ENCODE peak calls at places on chromosomes 5 and 9, in nine cellular contexts. I is activated CD4-positive, alpha-beta T cell treated with anti-CD3 and anti-CD28 coated beads for 48 hours; S is frontal cortex; O is fibroblast of pulmonary artery; J is IMR-90; K is activated gamma-delta T cell treated with Interleukin-2 at 50 U/mL for 16 hours; G is amniotic epithelial cell; Z is prostate gland; Y is HuH-7.5. R is an unnamed sample.

GRCh38 chr5:96348536-96348935 is 84.5 kb downstream of the PCSK1 start:
- DNase-seq in Y (no peak), I (no peak), O (no peak), G (no peak), K (no peak), S (no peak), Z (no peak), J (no peak), R (no peak)

GRCh38 chr5:78984611-78985406 is at the start of gene ARSB:
- DNase-seq in Y (peak; percentile 74), I (peak; percentile 83), S (peak; percentile 90), K (peak; percentile 69), J (peak; percentile 77), Z (peak; percentile 83), O (peak; percentile 81), G (peak; percentile 73), R (peak; percentile 87)

GRCh38 chr5:132764671-132765070 is 12.4 kb downstream of the SEPTIN8 start:
- DNase-seq in J (no peak), I (no peak), Z (no peak), O (no peak), G (no peak), S (no peak), Y (no peak), K (no peak), R (no peak)

GRCh38 chr9:76615149-76615548 is 149.1 kb upstream of the PCA3 start:
- DNase-seq in I (no peak), K (no peak), O (peak; percentile 36), G (peak; percentile 87), S (no peak), Y (no peak), J (peak; percentile 21), Z (peak; percentile 9), R (no peak)

GRCh38 chr5:150574818-150575537 is 65.5 kb upstream of the SYNPO start:
- DNase-seq in Z (no peak), J (no peak), Y (no peak), G (no peak), I (no peak), K (no peak), S (no peak), O (no peak), R (no peak)

GRCh38 chr5:892390-893136 is at the start of the genes BRD9 and TRIP13:
- DNase-seq in O (peak; percentile 69), Y (peak; percentile 94), G (peak; percentile 54), I (peak; percentile 90), Z (peak; percentile 74), J (peak; percentile 64), K (peak; percentile 77), S (peak; percentile 100), R (peak; percentile 86)

GRCh38 chr5:3787604-3788003 is 192.0 kb downstream of the IRX1 start:
- DNase-seq in K (no peak), I (no peak), Y (no peak), S (no peak), J (no peak), Z (no peak), O (no peak), G (no peak), R (no peak)

GRCh38 chr9:89246840-89247239 is 64.2 kb upstream of the CKS2 start:
- DNase-seq in I (no peak), G (no peak), S (no peak), O (no peak), J (no peak), Z (no peak), K (no peak), Y (no peak), R (no peak)

GRCh38 chr5:66720776-66721175 is 124.6 kb downstream of the MAST4 start:
- DNase-seq in O (no peak), Z (no peak), J (no peak), K (no peak), Y (no peak), G (no peak), I (no peak), S (no peak), R (no peak)

GRCh38 chr5:14488697-14489096 is 92.9 kb upstream of the OTULINL start:
- DNase-seq in Z (no peak), Y (no peak), S (no peak), O (no peak), J (no peak), I (no peak), G (no peak), K (no peak), R (no peak)

GRCh38 chr9:22257026-22257425 is 189.6 kb upstream of the DMRTA1 start:
- DNase-seq in Y (no peak), J (no peak), G (no peak), I (no peak), K (no peak), Z (no peak), O (no peak), S (no peak), R (no peak)

GRCh38 chr9:113350338-113350672 is 964 bp downstream of the BSPRY start:
- DNase-seq in S (no peak), K (no peak), J (no peak), O (no peak), Z (no peak), I (peak; percentile 32), G (no peak), Y (no peak), R (no peak)

GRCh38 chr5:33277061-33277460 is 163.7 kb upstream of the TARS1 start:
- DNase-seq in S (no peak), Y (no peak), K (no peak), I (no peak), O (no peak), G (no peak), J (no peak), Z (no peak), R (peak; percentile 85)

R was measured in lung microvascular endothelial cell.